ENCODE peak calls at places on chromosomes 1 and 21, in four cellular contexts. B is CD8-positive, alpha-beta T cell; C is stomach; J is pons. O is an unnamed sample.

GRCh38 chr1:113998361-113998760 is 19.1 kb downstream of the OLFML3 start:
- DNase-seq in B (no peak), C (no peak), J (no peak), O (no peak)

GRCh38 chr1:10210841-10211804 is 753 bp downstream of the KIF1B start:
- DNase-seq in B (no peak), C (peak), J (peak), O (peak)

GRCh38 chr1:99599678-99600175 is 46.2 kb upstream of the PALMD start:
- DNase-seq in B (no peak), C (no peak), J (no peak), O (no peak)

GRCh38 chr1:180928272-180929230 is 15.9 kb downstream of the KIAA1614 start:
- DNase-seq in B (no peak), C (no peak), J (no peak), O (no peak)

GRCh38 chr1:150127868-150128267 is 21.8 kb upstream of the PLEKHO1 start:
- DNase-seq in B (no peak), C (no peak), J (no peak), O (no peak)

GRCh38 chr1:154431586-154432373 is 26.6 kb downstream of the IL6R start:
- DNase-seq in B (no peak), C (no peak), J (no peak), O (no peak)

GRCh38 chr1:84855168-84855567 is 37.8 kb downstream of the LPAR3 start:
- DNase-seq in B (no peak), C (no peak), J (no peak), O (no peak)

GRCh38 chr1:116514708-116515525 is 55.9 kb downstream of the CD58 start:
- DNase-seq in B (peak), C (no peak), J (no peak), O (no peak)

GRCh38 chr1:17359031-17359430 is 13.0 kb upstream of the PADI6 start:
- DNase-seq in B (no peak), C (no peak), J (no peak), O (no peak)

GRCh38 chr1:172893146-172893841 is 157.4 kb downstream of the TNFSF18 start:
- DNase-seq in B (no peak), C (no peak), J (no peak), O (no peak)

GRCh38 chr1:112337028-112337531 is 58.9 kb upstream of the CTTNBP2NL start:
- DNase-seq in B (no peak), C (peak), J (peak), O (peak)

GRCh38 chr21:46126321-46127238 is 28.7 kb downstream of the COL6A2 start:
- DNase-seq in B (no peak), C (no peak), J (no peak), O (no peak)

GRCh38 chr1:242554577-242554976 is 30.1 kb upstream of the PLD5 start:
- DNase-seq in B (no peak), C (no peak), J (no peak), O (no peak)

GRCh38 chr21:34642211-34643075 is 26.4 kb upstream of the CLIC6 start:
- DNase-seq in B (no peak), C (no peak), J (no peak), O (no peak)

GRCh38 chr1:24793762-24794161 is 48.5 kb downstream of the CLIC4 start:
- DNase-seq in B (no peak), C (no peak), J (no peak), O (no peak)

GRCh38 chr1:200867018-200867811 is 5.6 kb upstream of the GPR25 start:
- DNase-seq in B (no peak), C (no peak), J (no peak), O (no peak)

GRCh38 chr1:240058049-240058448 is 33.6 kb upstream of the FMN2 start:
- DNase-seq in B (no peak), C (no peak), J (no peak), O (no peak)

GRCh38 chr1:21594935-21595897 is 73.9 kb downstream of the RAP1GAP start:
- DNase-seq in B (peak), C (peak), J (peak), O (peak)